ENCODE peak calls at places on chromosomes 16 and 17, in four cellular contexts. Z is lower leg skin, E is body of pancreas, F is breast epithelium. N is an unnamed sample.

GRCh38 chr17:38656959-38657823 is 17.6 kb downstream of the EPOP start:
- DNase-seq in Z (no peak), E (peak), F (no peak), N (no peak)

GRCh38 chr16:64872101-64872500 is 249.8 kb downstream of the CDH11 start:
- DNase-seq in Z (no peak), E (no peak), F (no peak), N (no peak)

GRCh38 chr17:82092094-82092586 is 5.9 kb downstream of the FASN start:
- DNase-seq in Z (no peak), E (no peak), F (no peak), N (no peak)

GRCh38 chr16:66677179-66677578 is 19.4 kb downstream of the CMTM4 start:
- DNase-seq in Z (no peak), E (no peak), F (no peak), N (no peak)

GRCh38 chr17:68733241-68734176 is 132.3 kb upstream of the FAM20A start:
- DNase-seq in Z (peak), E (no peak), F (no peak), N (no peak)

GRCh38 chr16:24135624-24136296 is 120.4 kb upstream of the CACNG3 start:
- DNase-seq in Z (no peak), E (no peak), F (no peak), N (peak)

GRCh38 chr16:2226918-2227317 is 3.5 kb downstream of the E4F1 start:
- DNase-seq in Z (no peak), E (no peak), F (no peak), N (no peak)

GRCh38 chr17:80517641-80518040 is 27.0 kb upstream of the RPTOR start:
- DNase-seq in Z (no peak), E (no peak), F (no peak), N (no peak)

GRCh38 chr17:46866747-46867146 is 15.4 kb downstream of the WNT9B start:
- DNase-seq in Z (no peak), E (no peak), F (no peak), N (no peak)

GRCh38 chr17:76544123-76544915 is 4.5 kb downstream of the PRCD start:
- DNase-seq in Z (no peak), E (no peak), F (no peak), N (no peak)

GRCh38 chr17:38982858-38983746 is 15.9 kb upstream of the FBXO47 start:
- DNase-seq in Z (no peak), E (peak), F (no peak), N (peak)

GRCh38 chr17:65198653-65199382 is 61.6 kb downstream of the RGS9 start:
- DNase-seq in Z (peak), E (peak), F (peak), N (peak)

GRCh38 chr16:4506450-4506849 is 30.3 kb downstream of the HMOX2 start:
- DNase-seq in Z (peak), E (peak), F (peak), N (peak)

GRCh38 chr17:44219126-44219635 is 294 bp downstream of the UBTF start:
- DNase-seq in Z (no peak), E (peak), F (peak), N (peak)

GRCh38 chr17:2710804-2711607 is 558 bp downstream of the CLUH start:
- DNase-seq in Z (no peak), E (peak), F (no peak), N (peak)

GRCh38 chr17:15287533-15288267 is 22.6 kb upstream of the PMP22 start:
- DNase-seq in Z (no peak), E (no peak), F (no peak), N (no peak)

GRCh38 chr17:66635646-66636045 is 199.3 kb upstream of the CACNG5 start:
- DNase-seq in Z (no peak), E (no peak), F (no peak), N (no peak)

GRCh38 chr16:80804061-80804450 is 342 bp downstream of the CDYL2 start:
- DNase-seq in Z (no peak), E (peak), F (no peak), N (peak)

GRCh38 chr16:25279491-25279890 is 21.8 kb upstream of the ZKSCAN2 start:
- DNase-seq in Z (no peak), E (no peak), F (no peak), N (no peak)

GRCh38 chr16:66502020-66502913 is 47.7 kb downstream of the TK2 start:
- DNase-seq in Z (no peak), E (no peak), F (no peak), N (no peak)

GRCh38 chr17:69540356-69540755 is 125.9 kb downstream of the MAP2K6 start:
- DNase-seq in Z (no peak), E (no peak), F (no peak), N (no peak)

GRCh38 chr17:1227917-1228751 is 42.1 kb upstream of the BHLHA9 start:
- DNase-seq in Z (no peak), E (no peak), F (no peak), N (no peak)

GRCh38 chr16:75267631-75268264 is 16.3 kb upstream of the BCAR1 start:
- DNase-seq in Z (no peak), E (peak), F (peak), N (no peak)

GRCh38 chr16:26281681-26282080 is 589.9 kb downstream of the HS3ST4 start:
- DNase-seq in Z (no peak), E (no peak), F (no peak), N (no peak)

GRCh38 chr17:57438031-57438731 is 181.9 kb downstream of the MSI2 start:
- DNase-seq in Z (no peak), E (no peak), F (no peak), N (no peak)

GRCh38 chr17:7445011-7445927 is at the start of gene CHRNB1:
- DNase-seq in Z (peak), E (peak), F (peak), N (peak)
- TF ChIP-seq POLR2A in Z (no peak), E (peak), F (no peak), N (no peak)

GRCh38 chr16:53518550-53519416 is 15.8 kb upstream of the AKTIP start:
- DNase-seq in Z (peak), E (no peak), F (peak), N (no peak)
- TF ChIP-seq POLR2A in Z (no peak), E (no peak), F (no peak), N (no peak)

GRCh38 chr16:49855280-49855821 is 561 bp downstream of the ZNF423 start:
- DNase-seq in Z (peak), E (peak), F (peak), N (peak)
- TF ChIP-seq POLR2A in Z (peak), E (peak), F (peak), N (no peak)

DNA sequence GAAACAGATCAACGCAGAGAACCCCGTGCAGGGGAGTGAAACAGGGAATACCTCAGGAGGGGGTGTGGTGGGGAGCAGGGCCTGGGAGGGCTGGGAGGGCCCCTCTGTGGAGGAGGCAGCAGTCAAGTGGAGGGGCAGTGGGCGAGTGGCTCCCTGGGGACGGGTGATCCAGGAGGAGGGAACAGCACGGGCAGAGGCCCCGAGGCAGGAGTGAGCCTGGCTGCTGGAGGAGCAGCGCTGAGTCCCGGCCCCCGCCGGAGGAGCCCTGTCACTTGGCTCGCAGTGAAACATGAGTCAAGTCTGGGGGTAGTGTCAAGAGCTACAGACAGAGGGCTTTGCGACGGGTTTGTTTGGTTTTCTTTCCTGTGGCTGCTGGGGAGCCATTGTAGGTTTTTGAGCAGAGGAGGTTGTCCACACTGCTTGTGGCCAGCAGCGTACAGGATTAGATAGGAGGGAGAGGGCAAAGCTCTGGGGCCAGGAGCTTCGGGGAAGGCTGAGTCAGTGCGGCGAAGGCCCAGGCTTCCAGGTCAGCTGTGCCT is 115.7 kb upstream of the CIBAR2 start:
- DNase-seq in Z (no peak), E (no peak), F (no peak), N (no peak)
- TF ChIP-seq POLR2A in Z (no peak), E (no peak), F (no peak), N (no peak)

DNA sequence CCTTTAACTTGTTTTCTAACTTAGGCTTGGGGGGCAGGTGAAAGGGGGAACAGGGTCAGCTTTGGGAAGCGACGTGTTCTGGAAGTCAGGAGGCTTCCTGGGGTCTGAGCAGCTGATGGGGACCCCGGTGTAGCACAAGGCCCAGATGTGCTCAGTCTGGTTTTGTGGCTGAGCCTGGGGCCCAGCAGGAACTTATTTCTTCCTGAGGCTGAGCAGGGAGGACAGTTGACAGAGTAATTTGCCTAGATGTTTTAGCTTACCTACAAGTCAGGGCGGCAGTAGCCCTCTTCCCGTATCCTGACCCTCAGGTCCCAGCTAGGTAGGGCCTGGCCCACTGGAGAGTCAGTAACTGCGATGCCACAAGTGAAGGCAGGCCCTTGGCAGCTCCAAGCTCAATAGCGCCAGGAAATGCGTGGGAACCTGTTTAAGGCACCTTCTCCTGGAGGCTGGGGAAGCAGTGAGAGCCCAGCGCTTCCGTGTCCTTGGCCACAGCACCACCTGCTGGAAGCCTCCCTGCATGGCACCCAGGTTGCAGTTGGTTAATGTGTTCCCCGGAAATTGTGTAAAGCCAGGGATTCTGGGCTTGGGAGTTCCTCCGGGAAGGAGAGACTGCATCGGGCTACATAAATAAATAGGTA is 5.2 kb downstream of the CCR7 start:
- DNase-seq in Z (peak), E (peak), F (peak), N (peak)
- TF ChIP-seq POLR2A in Z (no peak), E (no peak), F (no peak), N (no peak)

DNA sequence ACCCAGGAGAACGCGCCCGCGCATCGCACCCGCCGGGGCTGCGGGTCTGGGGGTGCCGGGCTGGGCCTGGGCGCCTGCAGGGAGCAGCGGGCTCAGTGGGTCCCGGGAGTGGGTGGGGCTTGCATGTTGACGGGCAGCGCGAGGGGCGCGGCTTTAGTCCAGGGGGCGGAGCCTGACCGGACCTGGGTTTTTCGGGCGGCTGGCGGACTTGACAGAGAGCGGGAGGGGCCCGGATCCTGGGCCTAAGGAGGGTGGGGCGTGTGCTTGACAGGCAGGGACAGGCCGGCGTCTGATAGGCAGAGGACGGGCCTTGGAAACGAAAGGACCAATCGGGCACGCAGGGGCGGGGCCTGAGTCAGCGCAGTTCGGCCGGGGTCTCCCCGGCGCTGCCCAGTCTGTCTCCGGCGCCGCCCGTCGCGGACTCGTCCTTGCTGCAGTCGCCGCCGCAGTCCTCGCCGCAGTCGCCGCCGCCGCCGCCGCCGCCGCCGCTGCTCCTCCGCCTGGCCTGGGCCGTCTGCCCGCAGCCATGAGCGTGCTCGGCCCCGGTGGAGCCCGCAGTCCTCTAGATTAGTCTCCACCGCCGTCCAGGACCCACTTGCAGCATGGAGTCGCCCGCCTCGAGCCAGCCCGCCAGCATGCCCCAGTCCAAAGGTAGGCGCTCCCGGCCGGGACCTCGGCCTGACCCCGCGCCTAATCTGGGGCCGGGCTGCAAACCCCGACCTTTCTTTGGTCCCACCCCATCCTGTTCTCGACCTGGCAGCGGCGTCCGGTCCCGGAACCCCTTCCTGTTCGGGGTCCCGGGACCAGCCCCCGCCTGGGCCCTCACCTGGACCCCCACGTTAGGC is at the start of gene MAP2K3:
- DNase-seq in Z (peak), E (peak), F (peak), N (peak)
- TF ChIP-seq POLR2A in Z (peak), E (peak), F (peak), N (peak)

GRCh38 chr17:27245230-27245696 is 48.7 kb upstream of the WSB1 start:
- DNase-seq in Z (peak), E (peak), F (peak), N (peak)
- TF ChIP-seq POLR2A in Z (no peak), E (no peak), F (no peak), N (no peak)